ENCODE peak calls at places on chromosome 5, in ten cellular contexts. A is AG08396; Z is fibroblast of pulmonary artery; H is astrocyte of the spinal cord; T is GM20000; S is stimulated activated CD4-positive, alpha-beta T cell treated with anti-CD3 and anti-CD28 coated beads, Interleukin-2, amount 100 ng/mL, for 48 hours; J is endothelial cell; Y is amygdala; I is mucosa of descending colon; K is HCT116. M is an unnamed sample.

GRCh38 chr5:126544087-126544740 is 50.8 kb downstream of the ALDH7A1 start:
- DNase-seq in A (peak), Z (peak), H (no peak), T (peak), S (peak), J (peak), Y (no peak), I (peak), K (peak), M (peak)

GRCh38 chr5:58871648-58872242 is 288.9 kb downstream of the RAB3C start:
- DNase-seq in A (no peak), Z (peak), H (peak), T (no peak), S (peak), J (peak), Y (no peak), I (no peak), K (peak), M (peak)

GRCh38 chr5:33933723-33934544 is 2.3 kb upstream of the RXFP3 start:
- DNase-seq in A (peak), Z (peak), H (peak), T (peak), S (no peak), J (no peak), Y (no peak), I (no peak), K (no peak), M (no peak)

GRCh38 chr5:159133041-159133741 is 33.5 kb upstream of the EBF1 start:
- DNase-seq in A (peak), Z (peak), H (peak), T (peak), S (no peak), J (no peak), Y (no peak), I (no peak), K (peak), M (peak)

GRCh38 chr5:135718151-135718550 is 116.3 kb upstream of the SLC25A48 start:
- DNase-seq in A (no peak), Z (no peak), H (no peak), T (no peak), S (no peak), J (no peak), Y (no peak), I (no peak), K (peak), M (no peak)

GRCh38 chr5:168472329-168472728 is 13.9 kb upstream of the RARS1 start:
- DNase-seq in A (peak), Z (peak), H (peak), T (no peak), S (no peak), J (no peak), Y (no peak), I (no peak), K (no peak), M (no peak)

GRCh38 chr5:159186319-159186718 is 23.0 kb downstream of the RNF145 start:
- DNase-seq in A (no peak), Z (no peak), H (no peak), T (no peak), S (no peak), J (no peak), Y (no peak), I (no peak), K (no peak), M (no peak)

GRCh38 chr5:180299526-180299925 is 7.6 kb upstream of the MAPK9 start:
- DNase-seq in A (no peak), Z (no peak), H (no peak), T (no peak), S (no peak), J (no peak), Y (no peak), I (no peak), K (no peak), M (no peak)

GRCh38 chr5:34886718-34887117 is 28.6 kb downstream of the RAD1 start:
- DNase-seq in A (no peak), Z (no peak), H (no peak), T (no peak), S (no peak), J (no peak), Y (no peak), I (no peak), K (no peak), M (no peak)

GRCh38 chr5:119387900-119388618 is 32.2 kb downstream of the TNFAIP8 start:
- DNase-seq in A (no peak), Z (no peak), H (no peak), T (no peak), S (no peak), J (no peak), Y (no peak), I (no peak), K (no peak), M (no peak)

GRCh38 chr5:171397190-171397589 is 9.5 kb downstream of the NPM1 start:
- DNase-seq in A (no peak), Z (no peak), H (no peak), T (no peak), S (no peak), J (no peak), Y (no peak), I (no peak), K (no peak), M (no peak)

GRCh38 chr5:90015584-90016018 is 394.0 kb downstream of the CETN3 start:
- DNase-seq in A (no peak), Z (peak), H (peak), T (peak), S (no peak), J (no peak), Y (no peak), I (no peak), K (no peak), M (no peak)

GRCh38 chr5:3348576-3349535 is 246.8 kb upstream of the IRX1 start:
- DNase-seq in A (no peak), Z (no peak), H (no peak), T (no peak), S (no peak), J (no peak), Y (no peak), I (no peak), K (no peak), M (no peak)

GRCh38 chr5:131795128-131795719 is 1.6 kb downstream of the FNIP1 start:
- DNase-seq in A (no peak), Z (no peak), H (no peak), T (peak), S (no peak), J (no peak), Y (no peak), I (no peak), K (no peak), M (no peak)

GRCh38 chr5:151895660-151896040 is 29.0 kb downstream of the GLRA1 start:
- DNase-seq in A (no peak), Z (no peak), H (no peak), T (no peak), S (no peak), J (no peak), Y (no peak), I (no peak), K (no peak), M (no peak)

GRCh38 chr5:78253201-78253600 is 41.3 kb downstream of the AP3B1 start:
- DNase-seq in A (no peak), Z (peak), H (no peak), T (no peak), S (no peak), J (no peak), Y (no peak), I (no peak), K (no peak), M (no peak)

GRCh38 chr5:53667621-53668020 is 107.2 kb downstream of the NDUFS4 start:
- DNase-seq in A (no peak), Z (no peak), H (no peak), T (no peak), S (no peak), J (no peak), Y (no peak), I (no peak), K (no peak), M (no peak)

GRCh38 chr5:167796636-167797035 is 494.8 kb upstream of the WWC1 start:
- DNase-seq in A (no peak), Z (no peak), H (no peak), T (no peak), S (no peak), J (no peak), Y (no peak), I (no peak), K (no peak), M (no peak)

GRCh38 chr5:159901308-159901707 is 15.0 kb upstream of the ADRA1B start:
- DNase-seq in A (no peak), Z (no peak), H (no peak), T (no peak), S (no peak), J (no peak), Y (no peak), I (no peak), K (no peak), M (no peak)

GRCh38 chr5:68375540-68375939 is 160.0 kb downstream of the PIK3R1 start:
- DNase-seq in A (no peak), Z (no peak), H (no peak), T (no peak), S (no peak), J (no peak), Y (no peak), I (no peak), K (no peak), M (peak)

GRCh38 chr5:142938201-142938600 is 168.0 kb downstream of the ARHGAP26 start:
- DNase-seq in A (no peak), Z (peak), H (no peak), T (no peak), S (no peak), J (no peak), Y (no peak), I (no peak), K (no peak), M (no peak)

GRCh38 chr5:124207118-124207517 is 539.3 kb downstream of the ZNF608 start:
- DNase-seq in A (no peak), Z (no peak), H (no peak), T (no peak), S (no peak), J (no peak), Y (no peak), I (no peak), K (no peak), M (no peak)

GRCh38 chr5:93582677-93583524 is at the start of gene NR2F1:
- DNase-seq in A (peak), Z (peak), H (peak), T (no peak), S (no peak), J (no peak), Y (no peak), I (peak), K (peak), M (no peak)

GRCh38 chr5:83077662-83078261 is 415 bp downstream of the XRCC4 start:
- DNase-seq in A (peak), Z (peak), H (no peak), T (no peak), S (peak), J (peak), Y (peak), I (no peak), K (no peak), M (no peak)

GRCh38 chr5:137090151-137090550 is 409.0 kb downstream of the SPOCK1 start:
- DNase-seq in A (no peak), Z (no peak), H (no peak), T (no peak), S (no peak), J (no peak), Y (no peak), I (no peak), K (no peak), M (no peak)

GRCh38 chr5:127097288-127097687 is 24.0 kb upstream of the C5orf63 start:
- DNase-seq in A (no peak), Z (no peak), H (peak), T (no peak), S (no peak), J (no peak), Y (no peak), I (no peak), K (no peak), M (no peak)

GRCh38 chr5:119368238-119368630 is 12.4 kb downstream of the TNFAIP8 start:
- DNase-seq in A (no peak), Z (no peak), H (no peak), T (no peak), S (no peak), J (no peak), Y (no peak), I (no peak), K (no peak), M (no peak)

GRCh38 chr5:139141841-139142240 is 56.3 kb downstream of the SIL1 start:
- DNase-seq in A (peak), Z (peak), H (peak), T (no peak), S (no peak), J (no peak), Y (no peak), I (peak), K (peak), M (no peak)

GRCh38 chr5:131322926-131323325 is 59.1 kb downstream of the CDC42SE2 start:
- DNase-seq in A (no peak), Z (no peak), H (no peak), T (no peak), S (no peak), J (no peak), Y (no peak), I (no peak), K (no peak), M (no peak)

GRCh38 chr5:174192901-174193300 is 147.4 kb downstream of the NSG2 start:
- DNase-seq in A (no peak), Z (no peak), H (no peak), T (no peak), S (no peak), J (no peak), Y (no peak), I (no peak), K (no peak), M (no peak)

GRCh38 chr5:60453186-60453976 is 246.6 kb downstream of the DEPDC1B start:
- DNase-seq in A (no peak), Z (no peak), H (no peak), T (no peak), S (no peak), J (no peak), Y (no peak), I (no peak), K (no peak), M (no peak)

GRCh38 chr5:103216137-103216536 is 42.4 kb upstream of the MACIR start:
- DNase-seq in A (no peak), Z (peak), H (no peak), T (no peak), S (no peak), J (no peak), Y (no peak), I (no peak), K (no peak), M (no peak)

GRCh38 chr5:163444526-163444925 is 7.1 kb downstream of the CCNG1 start:
- DNase-seq in A (no peak), Z (no peak), H (no peak), T (no peak), S (no peak), J (no peak), Y (no peak), I (no peak), K (no peak), M (no peak)

M was measured in germinal center.